ENCODE peak calls at places on chromosomes 1 and 21, in ten cellular contexts. M is neural progenitor cell, T is PC-3, D is mesendoderm, Q is keratinocyte, S is GM23248, K is mesenchymal stem cell, J is colonic mucosa, Z is endodermal cell, V is astrocyte. F is an unnamed sample. For H3K4me1, the result is how much of the 10 kb centered on the place peaks cover.

GRCh38 chr1:203173566-203173965 is 2.1 kb downstream of the MYBPH start:
- DNase-seq in M (no peak), Q (no peak), T (no peak), V (no peak), Z (no peak), K (no peak), S (no peak), D (peak), J (no peak), F (no peak)

GRCh38 chr1:156717411-156717810 is 10.9 kb upstream of the METTL25B start:
- DNase-seq in M (no peak), J (no peak), D (no peak), Z (no peak), T (no peak), K (no peak), Q (no peak), V (no peak), S (no peak), F (no peak)

GRCh38 chr1:99561952-99562351 is 84.0 kb upstream of the PALMD start:
- DNase-seq in M (no peak), D (no peak), S (no peak), Q (no peak), T (no peak), V (no peak), K (no peak), J (no peak), Z (no peak), F (no peak)

GRCh38 chr1:205972491-205973168 is 29.4 kb upstream of the SLC26A9 start:
- DNase-seq in V (peak), Z (no peak), K (no peak), J (no peak), M (peak), Q (no peak), T (no peak), D (peak), S (no peak), F (no peak)

GRCh38 chr21:37460196-37460595 is 93.6 kb downstream of the DYRK1A start:
- DNase-seq in M (peak), K (no peak), V (no peak), Q (no peak), D (peak), Z (peak), S (no peak), J (no peak), T (no peak), F (no peak)

GRCh38 chr1:214491468-214492120 is 59.8 kb downstream of the PTPN14 start:
- DNase-seq in T (no peak), J (no peak), M (no peak), V (no peak), K (no peak), Z (no peak), Q (no peak), S (no peak), D (peak), F (no peak)

GRCh38 chr1:120179420-120180348 is 3.4 kb upstream of the SEC22B start:
- DNase-seq in T (peak), Z (peak), J (peak), Q (no peak), V (peak), D (peak), K (peak), S (peak), M (peak), F (peak)

GRCh38 chr1:62508187-62508758 is 71.4 kb downstream of the USP1 start:
- DNase-seq in T (peak), M (peak), K (peak), S (peak), D (peak), Q (no peak), V (peak), J (peak), Z (no peak), F (peak)

GRCh38 chr1:228335406-228336307 is 71.0 kb downstream of the TRIM11 start:
- DNase-seq in J (no peak), M (no peak), T (no peak), K (no peak), S (no peak), Q (no peak), D (no peak), V (no peak), Z (no peak), F (no peak)

GRCh38 chr1:229208481-229208880 is 62.4 kb upstream of the RAB4A start:
- DNase-seq in J (no peak), T (peak), K (peak), M (no peak), Z (no peak), D (no peak), Q (no peak), V (no peak), S (no peak), F (no peak)

GRCh38 chr1:100206301-100206700 is 28.2 kb upstream of the LRRC39 start:
- DNase-seq in V (no peak), K (no peak), T (no peak), J (no peak), Q (no peak), Z (no peak), S (no peak), M (no peak), D (no peak), F (no peak)

GRCh38 chr1:2594001-2594640 is 7.5 kb downstream of the PRXL2B start:
- DNase-seq in Z (no peak), T (peak), M (no peak), D (no peak), Q (no peak), J (peak), S (peak), K (no peak), V (no peak), F (peak)

GRCh38 chr1:6447016-6447817 is 18.8 kb downstream of the TNFRSF25 start:
- DNase-seq in J (no peak), K (no peak), V (no peak), S (no peak), D (peak), M (peak), T (no peak), Z (peak), Q (no peak), F (no peak)

GRCh38 chr21:46008893-46009635 is 27.5 kb downstream of the COL6A1 start:
- DNase-seq in M (no peak), J (peak), Z (peak), V (no peak), K (no peak), T (no peak), D (no peak), S (no peak), Q (no peak), F (no peak)

GRCh38 chr21:26177187-26177586 is 6.6 kb upstream of the APP start:
- DNase-seq in D (no peak), T (no peak), M (no peak), Q (no peak), S (peak), Z (no peak), V (peak), J (no peak), K (no peak), F (no peak)

GRCh38 chr1:58745666-58746065 is 38.2 kb downstream of the JUN start:
- DNase-seq in J (no peak), Z (no peak), K (no peak), M (no peak), Q (no peak), S (no peak), V (no peak), T (peak), D (no peak), F (no peak)

GRCh38 chr1:43134068-43134467 is 38.0 kb downstream of the EBNA1BP2 start:
- DNase-seq in D (peak), J (no peak), K (no peak), V (no peak), M (no peak), Z (no peak), Q (no peak), T (no peak), S (no peak), F (peak)

GRCh38 chr1:76543495-76543894 is 323.8 kb upstream of the ST6GALNAC5 start:
- DNase-seq in Q (no peak), M (no peak), K (no peak), D (no peak), J (no peak), S (no peak), V (no peak), Z (no peak), T (no peak), F (no peak)

GRCh38 chr1:203276916-203277535 is 28.3 kb upstream of the BTG2 start:
- DNase-seq in D (no peak), J (no peak), T (no peak), S (no peak), Z (peak), M (no peak), Q (no peak), K (no peak), V (no peak), F (no peak)

GRCh38 chr1:206713070-206713469 is 28.4 kb downstream of the MAPKAPK2 start:
- DNase-seq in M (no peak), Q (no peak), T (no peak), V (no peak), S (no peak), D (no peak), Z (no peak), J (no peak), K (peak), F (no peak)

GRCh38 chr1:27598902-27599528 is 4.9 kb downstream of the AHDC1 start:
- DNase-seq in V (peak), D (peak), T (peak), Z (peak), K (peak), S (peak), J (peak), M (peak), Q (no peak), F (peak)

GRCh38 chr21:28445081-28445830 is 547.4 kb downstream of the LTN1 start:
- DNase-seq in Z (no peak), Q (no peak), J (no peak), D (no peak), M (no peak), T (peak), S (peak), K (peak), V (peak), F (peak)

GRCh38 chr1:116279715-116280114 is 93.3 kb upstream of the ATP1A1 start:
- DNase-seq in T (no peak), S (no peak), K (no peak), M (no peak), V (no peak), J (no peak), Q (peak), Z (no peak), D (no peak), F (no peak)

GRCh38 chr1:71804140-71804539 is 478.2 kb downstream of the NEGR1 start:
- DNase-seq in J (no peak), M (no peak), D (no peak), Q (no peak), K (no peak), T (no peak), Z (no peak), V (no peak), S (no peak), F (no peak)

GRCh38 chr1:242224426-242224825 is 225.5 kb upstream of the MAP1LC3C start:
- DNase-seq in Z (no peak), M (no peak), T (no peak), J (no peak), V (no peak), K (no peak), S (no peak), Q (no peak), D (no peak), F (no peak)

GRCh38 chr1:218890436-218890835 is 283.2 kb upstream of the LYPLAL1 start:
- DNase-seq in V (peak), Z (no peak), K (no peak), T (no peak), D (no peak), Q (no peak), J (no peak), S (no peak), M (peak), F (no peak)

GRCh38 chr1:227437495-227438008 is 119.3 kb upstream of the CDC42BPA start:
- DNase-seq in K (peak), M (peak), Q (no peak), Z (peak), V (peak), T (peak), D (peak), J (no peak), S (peak), F (peak)

GRCh38 chr1:91727763-91728162 is 158.2 kb downstream of the TGFBR3 start:
- DNase-seq in Z (no peak), K (no peak), V (peak), J (no peak), M (no peak), Q (no peak), S (no peak), T (no peak), D (no peak), F (peak)

GRCh38 chr1:93773049-93773838 is 91.6 kb upstream of the BCAR3 start:
- DNase-seq in K (no peak), Q (no peak), M (no peak), D (no peak), V (no peak), S (no peak), T (no peak), J (no peak), Z (peak), F (no peak)

GRCh38 chr1:32998009-32998555 is 33.5 kb upstream of the RNF19B start:
- DNase-seq in K (no peak), V (no peak), D (no peak), J (no peak), T (no peak), S (peak), Q (no peak), Z (no peak), M (no peak), F (no peak)

GRCh38 chr21:43276811-43277210 is 108.0 kb downstream of the CRYAA start:
- DNase-seq in Z (no peak), D (no peak), J (no peak), V (no peak), Q (no peak), T (no peak), S (no peak), M (no peak), K (no peak), F (no peak)

GRCh38 chr1:61301824-61302652 is 219.7 kb downstream of the NFIA start:
- DNase-seq in T (no peak), D (no peak), K (peak), Q (no peak), Z (no peak), S (peak), M (no peak), J (no peak), V (no peak), F (peak)

GRCh38 chr1:85581802-85582686 is 1.5 kb downstream of the CCN1 start:
- DNase-seq in Q (no peak), M (peak), Z (peak), T (peak), D (peak), J (peak), S (peak), V (peak), K (peak), F (peak)

GRCh38 chr1:85334962-85335361 is 58.5 kb upstream of the BCL10 start:
- DNase-seq in J (no peak), M (no peak), Q (no peak), V (peak), Z (no peak), K (peak), T (no peak), D (no peak), S (no peak), F (no peak)

GRCh38 chr1:235642021-235642942 is 7.3 kb downstream of the GNG4 start:
- DNase-seq in Z (peak), K (peak), J (no peak), Q (no peak), M (no peak), S (no peak), D (peak), V (peak), T (peak), F (no peak)
- H3K9ac ChIP-seq in Z (no peak), K (no peak), J (no peak), Q (no peak), M (no peak), S (no peak), D (peak), V (peak), T (no peak), F (no peak)

DNA sequence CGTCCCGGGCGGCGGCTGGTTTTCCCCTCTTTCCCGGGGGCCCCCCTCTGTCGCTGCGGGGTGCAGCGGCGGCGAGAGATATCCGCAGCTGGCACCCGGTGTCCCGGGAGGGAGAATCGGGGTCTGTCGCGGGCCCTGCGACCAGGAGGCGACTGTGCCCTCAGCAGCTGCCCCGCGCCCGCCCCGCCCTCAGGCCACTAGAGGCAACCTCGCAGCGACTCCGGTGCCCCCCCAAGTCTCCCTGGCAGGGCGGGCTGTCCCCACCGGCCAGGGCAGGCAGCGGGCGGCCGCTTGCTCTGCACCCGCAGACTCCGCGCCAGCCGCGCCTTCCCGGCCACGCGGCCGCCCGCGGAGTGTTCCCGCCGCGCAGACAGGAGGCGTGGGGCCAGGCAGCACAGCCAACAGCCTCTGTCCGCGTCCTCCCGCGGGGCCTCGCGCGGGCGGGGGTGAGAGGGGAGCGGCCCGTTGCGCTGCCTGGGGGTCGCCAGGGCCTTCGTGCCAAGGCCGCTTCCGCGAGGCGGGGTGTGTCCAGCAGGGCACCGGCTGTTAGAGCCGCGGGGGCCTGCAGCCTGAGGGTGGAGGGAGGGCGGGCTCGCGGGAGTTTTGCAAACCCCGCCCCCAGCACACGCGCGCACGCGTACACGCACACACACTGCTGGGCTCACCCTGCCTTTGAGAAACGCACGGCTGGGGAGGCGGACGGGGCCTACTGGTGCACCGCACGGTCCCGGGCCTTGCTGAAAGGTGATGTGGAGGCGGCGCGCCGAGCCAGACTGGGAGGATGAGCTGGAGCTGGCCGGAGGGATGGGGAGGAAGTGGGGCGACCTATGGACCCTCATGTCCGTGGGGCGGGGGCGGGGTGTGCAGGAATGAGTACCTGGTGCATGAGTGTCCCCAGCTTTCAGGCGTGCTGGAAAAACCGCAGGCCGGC is 41.4 kb downstream of the KIAA1614 start:
- DNase-seq in J (peak), T (peak), Q (no peak), D (no peak), K (peak), S (peak), M (no peak), Z (no peak), V (peak), F (peak)
- H3K4me3 ChIP-seq in J (peak), T (peak), Q (no peak), D (no peak), K (peak), S (peak), M (no peak), Z (no peak), V (peak), F (peak)

DNA sequence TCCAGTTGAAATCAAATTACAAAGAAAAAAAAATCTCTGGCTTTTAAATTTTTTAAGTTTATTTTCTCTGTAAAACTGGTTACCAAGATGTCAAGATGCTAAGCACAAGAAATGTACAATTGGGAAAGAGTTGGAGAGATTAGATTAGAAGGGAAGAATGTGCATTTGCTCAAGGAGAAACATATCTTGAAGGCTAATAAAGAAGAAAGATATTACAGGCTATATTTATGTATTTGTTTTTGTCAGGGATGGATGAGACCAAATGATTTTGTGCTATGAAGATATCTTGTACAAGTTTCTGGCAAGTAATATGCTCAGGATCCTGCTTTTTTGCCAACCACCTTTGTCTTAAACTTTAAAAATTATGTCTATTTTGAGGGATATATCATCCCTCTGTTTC is 141.6 kb downstream of the CTH start:
- DNase-seq in M (no peak), S (no peak), D (no peak), V (no peak), K (no peak), Z (no peak), Q (no peak), T (no peak), J (no peak), F (no peak)
- H3K4me1 ChIP-seq in M (under half), S (under half), D (under half), V (under half), K (under half), Z (under half), Q (under half), T (under half), J (under half), F (under half)

DNA sequence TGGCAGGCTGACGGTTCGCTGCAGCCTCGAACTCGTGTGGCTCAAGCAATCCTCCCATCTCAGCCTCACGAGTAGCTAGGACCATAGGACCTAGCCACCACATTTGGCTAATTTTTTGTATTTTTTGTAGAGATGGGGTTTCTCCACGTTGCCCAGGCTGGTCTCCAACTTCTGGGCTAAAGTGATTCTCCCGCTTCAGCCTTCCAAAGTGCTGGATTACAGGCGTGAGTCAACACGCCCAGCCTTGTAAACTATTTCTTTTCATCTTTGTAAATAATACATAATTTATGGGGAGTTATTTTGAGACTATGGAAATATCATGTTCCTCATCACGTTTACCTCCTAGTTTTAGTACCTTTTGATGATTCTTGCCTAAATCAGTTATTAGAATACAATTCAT is 906 bp upstream of the FBXO28 start:
- DNase-seq in T (peak), Q (no peak), M (no peak), S (no peak), Z (no peak), D (no peak), V (no peak), J (no peak), K (no peak), F (no peak)
- H3K9ac ChIP-seq in T (no peak), Q (no peak), M (no peak), S (no peak), Z (no peak), D (no peak), V (no peak), J (no peak), K (no peak), F (no peak)

DNA sequence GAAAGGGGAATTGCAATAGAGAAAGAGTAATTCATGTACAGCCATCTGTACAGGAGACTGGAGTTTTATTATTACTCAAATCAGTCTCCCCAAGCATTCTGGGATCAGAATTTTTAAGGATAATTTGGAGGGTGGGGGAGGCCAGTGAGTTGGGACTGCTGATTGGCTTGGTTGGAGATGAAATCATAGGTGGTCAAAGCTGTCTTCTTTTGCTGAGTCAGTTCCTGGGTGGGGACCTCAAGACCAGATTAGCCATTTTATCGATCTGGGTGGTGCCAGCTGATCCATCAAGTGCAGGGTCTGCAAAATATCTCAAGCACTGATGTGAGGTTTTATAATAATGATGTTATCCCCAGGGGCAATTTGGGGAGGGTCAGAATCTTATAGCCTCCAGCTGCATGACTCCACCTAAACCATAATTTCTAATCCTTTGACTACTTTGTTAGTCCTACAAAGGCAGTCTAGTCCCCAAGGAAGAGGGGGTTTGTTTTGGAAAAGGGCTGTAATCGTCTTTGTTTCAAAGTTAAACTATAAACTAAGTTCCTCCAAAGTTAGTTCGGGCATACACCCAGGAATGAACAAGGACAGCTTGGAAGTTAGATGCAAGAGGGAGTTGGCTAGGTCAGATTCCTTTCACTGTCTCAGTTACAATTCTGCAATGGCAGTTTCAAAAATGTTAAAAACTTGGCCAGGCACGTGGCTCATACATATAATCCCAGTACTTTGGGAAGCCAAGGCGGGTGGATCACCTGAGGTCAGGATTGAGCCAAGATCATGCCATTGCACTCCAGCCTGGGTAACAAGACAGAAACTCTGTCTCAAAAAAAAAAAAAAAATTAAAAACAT is 17.0 kb upstream of the RAB3B start:
- DNase-seq in Z (no peak), J (peak), S (peak), T (no peak), Q (no peak), V (peak), M (no peak), D (peak), K (no peak), F (peak)
- H3K4me3 ChIP-seq in Z (no peak), J (no peak), S (no peak), T (no peak), Q (no peak), V (no peak), M (peak), D (no peak), K (no peak), F (no peak)